ENCODE peak calls at places on chromosomes 16 and 17, in six cellular contexts. One of them, this sample, is unnamed.
A peak's percentile ranks its signal among the peaks of the same experiment; 100 is the strongest.

GRCh38 chr16:84013787-84014569 is 28.6 kb downstream of the SLC38A8 start:
- DNase-seq in fibroblast of pulmonary artery: peak; percentile 29
- DNase-seq in AG10803: no peak
- DNase-seq in GM04504: no peak
- DNase-seq in IMR-90: peak; percentile 2
- DNase-seq in A549: peak; percentile 96
- DNase-seq in this sample: peak; percentile 81

GRCh38 chr16:67399749-67400704 is 6.7 kb upstream of the TPPP3 start:
- DNase-seq in fibroblast of pulmonary artery: no peak
- DNase-seq in GM04504: no peak
- DNase-seq in AG10803: no peak
- DNase-seq in IMR-90: no peak
- DNase-seq in A549: no peak
- DNase-seq in this sample: no peak

GRCh38 chr17:48804936-48805411 is 12.1 kb downstream of the TTLL6 start:
- DNase-seq in AG10803: peak; percentile 36
- DNase-seq in fibroblast of pulmonary artery: peak; percentile 60
- DNase-seq in A549: peak; percentile 78
- DNase-seq in GM04504: no peak
- DNase-seq in IMR-90: peak; percentile 37
- DNase-seq in this sample: peak; percentile 85

GRCh38 chr16:84032458-84033178 is 10.0 kb downstream of the SLC38A8 start:
- DNase-seq in GM04504: no peak
- DNase-seq in AG10803: no peak
- DNase-seq in A549: no peak
- DNase-seq in IMR-90: no peak
- DNase-seq in fibroblast of pulmonary artery: no peak
- DNase-seq in this sample: no peak

GRCh38 chr16:14302031-14302398 is 230.9 kb downstream of the MRTFB start:
- DNase-seq in A549: peak; percentile 81
- DNase-seq in GM04504: peak; percentile 69
- DNase-seq in AG10803: peak; percentile 79
- DNase-seq in fibroblast of pulmonary artery: peak; percentile 66
- DNase-seq in IMR-90: peak; percentile 60
- DNase-seq in this sample: peak; percentile 80

GRCh38 chr17:1050246-1050995 is 53.5 kb downstream of the TIMM22 start:
- DNase-seq in fibroblast of pulmonary artery: no peak
- DNase-seq in AG10803: no peak
- DNase-seq in GM04504: no peak
- DNase-seq in A549: no peak
- DNase-seq in IMR-90: no peak
- DNase-seq in this sample: no peak

GRCh38 chr17:15262291-15263205 is 2.6 kb downstream of the PMP22 start:
- DNase-seq in A549: peak; percentile 98
- DNase-seq in AG10803: peak; percentile 94
- DNase-seq in IMR-90: peak; percentile 83
- DNase-seq in GM04504: peak; percentile 86
- DNase-seq in fibroblast of pulmonary artery: peak; percentile 84
- DNase-seq in this sample: peak; percentile 87

GRCh38 chr16:67013823-67014640 is 14.9 kb upstream of the CBFB start:
- DNase-seq in AG10803: peak; percentile 54
- DNase-seq in GM04504: no peak
- DNase-seq in fibroblast of pulmonary artery: peak; percentile 79
- DNase-seq in IMR-90: peak; percentile 46
- DNase-seq in A549: no peak
- DNase-seq in this sample: no peak

GRCh38 chr16:54595636-54596035 is 309.0 kb upstream of the IRX3 start:
- DNase-seq in fibroblast of pulmonary artery: no peak
- DNase-seq in IMR-90: no peak
- DNase-seq in GM04504: no peak
- DNase-seq in A549: no peak
- DNase-seq in AG10803: no peak
- DNase-seq in this sample: no peak

GRCh38 chr16:20878682-20879147 is 21.4 kb downstream of the DCUN1D3 start:
- DNase-seq in GM04504: no peak
- DNase-seq in IMR-90: no peak
- DNase-seq in AG10803: no peak
- DNase-seq in fibroblast of pulmonary artery: no peak
- DNase-seq in A549: no peak
- DNase-seq in this sample: no peak

GRCh38 chr16:8510160-8510559 is 80.2 kb downstream of the TMEM114 start:
- DNase-seq in A549: no peak
- DNase-seq in IMR-90: no peak
- DNase-seq in fibroblast of pulmonary artery: no peak
- DNase-seq in GM04504: no peak
- DNase-seq in AG10803: no peak
- DNase-seq in this sample: no peak

GRCh38 chr17:58238147-58238634 is at the start of gene LPO:
- DNase-seq in GM04504: no peak
- DNase-seq in AG10803: no peak
- DNase-seq in A549: no peak
- DNase-seq in IMR-90: no peak
- DNase-seq in fibroblast of pulmonary artery: no peak
- DNase-seq in this sample: no peak

GRCh38 chr16:82358161-82358560 is 188.1 kb upstream of the MPHOSPH6 start:
- DNase-seq in GM04504: no peak
- DNase-seq in A549: no peak
- DNase-seq in AG10803: no peak
- DNase-seq in fibroblast of pulmonary artery: no peak
- DNase-seq in IMR-90: no peak
- DNase-seq in this sample: no peak

GRCh38 chr17:3040882-3041281 is 22.5 kb downstream of the OR1D5 start:
- DNase-seq in A549: no peak
- DNase-seq in GM04504: no peak
- DNase-seq in AG10803: no peak
- DNase-seq in fibroblast of pulmonary artery: no peak
- DNase-seq in IMR-90: no peak
- DNase-seq in this sample: no peak

GRCh38 chr17:50721194-50722010 is 2.0 kb downstream of the LUC7L3 start:
- DNase-seq in A549: no peak
- DNase-seq in GM04504: no peak
- DNase-seq in AG10803: no peak
- DNase-seq in IMR-90: no peak
- DNase-seq in fibroblast of pulmonary artery: no peak
- DNase-seq in this sample: no peak

GRCh38 chr16:86529160-86529559 is 18.8 kb downstream of the FOXF1 start:
- DNase-seq in fibroblast of pulmonary artery: no peak
- DNase-seq in IMR-90: peak; percentile 13
- DNase-seq in GM04504: no peak
- DNase-seq in A549: no peak
- DNase-seq in AG10803: peak; percentile 27
- DNase-seq in this sample: no peak

GRCh38 chr16:2514333-2515179 is 804 bp downstream of the ATP6V0C start:
- DNase-seq in fibroblast of pulmonary artery: no peak
- DNase-seq in IMR-90: no peak
- DNase-seq in A549: no peak
- DNase-seq in AG10803: no peak
- DNase-seq in GM04504: no peak
- DNase-seq in this sample: no peak

GRCh38 chr16:1259760-1260068 is 3.8 kb downstream of the TPSD1 start:
- DNase-seq in GM04504: no peak
- DNase-seq in fibroblast of pulmonary artery: no peak
- DNase-seq in AG10803: no peak
- DNase-seq in A549: no peak
- DNase-seq in IMR-90: no peak
- DNase-seq in this sample: no peak

GRCh38 chr17:36481829-36482228 is 4.7 kb upstream of the ZNHIT3 start:
- DNase-seq in AG10803: no peak
- DNase-seq in A549: no peak
- DNase-seq in GM04504: no peak
- DNase-seq in fibroblast of pulmonary artery: no peak
- DNase-seq in IMR-90: no peak
- DNase-seq in this sample: no peak

GRCh38 chr17:74151551-74152315 is 51.7 kb upstream of the RPL38 start:
- DNase-seq in fibroblast of pulmonary artery: no peak
- DNase-seq in A549: no peak
- DNase-seq in IMR-90: no peak
- DNase-seq in AG10803: no peak
- DNase-seq in GM04504: no peak
- DNase-seq in this sample: no peak

GRCh38 chr16:87276091-87276561 is 41.1 kb downstream of the C16orf95 start:
- DNase-seq in IMR-90: no peak
- DNase-seq in AG10803: no peak
- DNase-seq in A549: no peak
- DNase-seq in fibroblast of pulmonary artery: no peak
- DNase-seq in GM04504: no peak
- DNase-seq in this sample: no peak

GRCh38 chr16:88289001-88289400 is 93.8 kb upstream of the ZNF469 start:
- DNase-seq in A549: no peak
- DNase-seq in AG10803: no peak
- DNase-seq in fibroblast of pulmonary artery: no peak
- DNase-seq in IMR-90: no peak
- DNase-seq in GM04504: no peak
- DNase-seq in this sample: no peak

GRCh38 chr16:273547-274421 is 2.0 kb downstream of the RGS11 start:
- DNase-seq in fibroblast of pulmonary artery: no peak
- DNase-seq in IMR-90: no peak
- DNase-seq in AG10803: no peak
- DNase-seq in A549: peak; percentile 53
- DNase-seq in GM04504: no peak
- DNase-seq in this sample: peak; percentile 69

GRCh38 chr17:66406701-66407644 is 104.6 kb downstream of the PRKCA start:
- DNase-seq in IMR-90: no peak
- DNase-seq in A549: no peak
- DNase-seq in AG10803: no peak
- DNase-seq in GM04504: no peak
- DNase-seq in fibroblast of pulmonary artery: no peak
- DNase-seq in this sample: no peak

GRCh38 chr16:30731411-30731810 is 16.8 kb upstream of the PHKG2 start:
- DNase-seq in A549: no peak
- DNase-seq in fibroblast of pulmonary artery: no peak
- DNase-seq in GM04504: no peak
- DNase-seq in AG10803: no peak
- DNase-seq in IMR-90: peak; percentile 27
- DNase-seq in this sample: no peak

GRCh38 chr16:69859105-69859969 is 91.8 kb upstream of the CLEC18A start:
- DNase-seq in IMR-90: no peak
- DNase-seq in GM04504: no peak
- DNase-seq in AG10803: no peak
- DNase-seq in A549: peak; percentile 54
- DNase-seq in fibroblast of pulmonary artery: no peak
- DNase-seq in this sample: no peak

GRCh38 chr16:31333686-31334649 is 21.0 kb upstream of the ITGAX start:
- DNase-seq in A549: peak; percentile 73
- DNase-seq in AG10803: peak; percentile 6
- DNase-seq in IMR-90: peak; percentile 13
- DNase-seq in GM04504: no peak
- DNase-seq in fibroblast of pulmonary artery: peak; percentile 10
- DNase-seq in this sample: no peak

GRCh38 chr17:79183221-79184158 is 108.9 kb downstream of the ENGASE start:
- DNase-seq in GM04504: no peak
- DNase-seq in fibroblast of pulmonary artery: no peak
- DNase-seq in A549: peak; percentile 60
- DNase-seq in AG10803: no peak
- DNase-seq in IMR-90: no peak
- DNase-seq in this sample: no peak

GRCh38 chr17:82121660-82122629 is 23.9 kb upstream of the FASN start:
- DNase-seq in A549: no peak
- DNase-seq in IMR-90: no peak
- DNase-seq in AG10803: no peak
- DNase-seq in GM04504: no peak
- DNase-seq in fibroblast of pulmonary artery: no peak
- DNase-seq in this sample: no peak

GRCh38 chr16:50802000-50802399 is 60.1 kb downstream of the CYLD start:
- DNase-seq in fibroblast of pulmonary artery: peak; percentile 24
- DNase-seq in AG10803: peak; percentile 38
- DNase-seq in A549: no peak
- DNase-seq in GM04504: peak; percentile 15
- DNase-seq in IMR-90: peak; percentile 81
- DNase-seq in this sample: no peak

GRCh38 chr16:67613808-67614207 is 31.1 kb upstream of the CARMIL2 start:
- DNase-seq in GM04504: no peak
- DNase-seq in A549: peak; percentile 46
- DNase-seq in fibroblast of pulmonary artery: no peak
- DNase-seq in AG10803: no peak
- DNase-seq in IMR-90: no peak
- DNase-seq in this sample: no peak